ENCODE peak calls at places on chromosome 21, in six cellular contexts. H, M, F, R, J and E are unnamed samples. For H3K9me3, the result is how much of the 10 kb centered on the place peaks cover.

GRCh38 chr21:46125846-46126301 is 28.0 kb downstream of the COL6A2 start:
- DNase-seq in H (no peak), M (no peak), F (peak), R (no peak), J (no peak), E (no peak)

GRCh38 chr21:16241500-16241963 is 511.8 kb downstream of the USP25 start:
- DNase-seq in H (no peak), M (peak), F (no peak), R (no peak), J (no peak), E (no peak)

GRCh38 chr21:32141009-32141357 is 137.9 kb downstream of the MIS18A start:
- DNase-seq in H (no peak), M (no peak), F (no peak), R (no peak), J (no peak), E (no peak)

GRCh38 chr21:42724226-42724920 is 71.0 kb downstream of the PDE9A start:
- DNase-seq in H (no peak), M (no peak), F (no peak), R (peak), J (no peak), E (peak)

GRCh38 chr21:46420241-46421190 is 38.2 kb upstream of the DIP2A start:
- DNase-seq in H (no peak), M (no peak), F (no peak), R (no peak), J (no peak), E (no peak)

GRCh38 chr21:33884361-33885157 is 31.0 kb downstream of the ATP5PO start:
- DNase-seq in H (no peak), M (no peak), F (peak), R (no peak), J (no peak), E (no peak)

GRCh38 chr21:46021978-46022544 is 40.5 kb downstream of the COL6A1 start:
- DNase-seq in H (no peak), M (no peak), F (peak), R (no peak), J (no peak), E (no peak)

GRCh38 chr21:34582506-34583150 is 32.3 kb downstream of the RCAN1 start:
- DNase-seq in H (peak), M (no peak), F (no peak), R (no peak), J (peak), E (peak)

GRCh38 chr21:33893917-33894316 is 21.7 kb downstream of the ATP5PO start:
- DNase-seq in H (no peak), M (no peak), F (no peak), R (no peak), J (no peak), E (no peak)

GRCh38 chr21:42384184-42384583 is 11.7 kb downstream of the TMPRSS3 start:
- DNase-seq in H (no peak), M (no peak), F (no peak), R (no peak), J (no peak), E (no peak)

GRCh38 chr21:35390013-35390776 is 341.1 kb upstream of the RUNX1 start:
- DNase-seq in H (no peak), M (no peak), F (peak), R (no peak), J (peak), E (no peak)

GRCh38 chr21:32347351-32347750 is 45.5 kb downstream of the URB1 start:
- DNase-seq in H (no peak), M (no peak), F (no peak), R (no peak), J (no peak), E (no peak)

GRCh38 chr21:36825683-36826082 is 126.8 kb downstream of the SIM2 start:
- DNase-seq in H (no peak), M (no peak), F (no peak), R (no peak), J (no peak), E (no peak)

GRCh38 chr21:38714998-38715397 is 90.7 kb upstream of the ETS2 start:
- DNase-seq in H (no peak), M (no peak), F (no peak), R (no peak), J (no peak), E (no peak)

GRCh38 chr21:45016031-45016430 is 58.3 kb upstream of the ADARB1 start:
- DNase-seq in H (no peak), M (no peak), F (no peak), R (no peak), J (no peak), E (no peak)

GRCh38 chr21:15667824-15668223 is 62.0 kb upstream of the USP25 start:
- DNase-seq in H (no peak), M (peak), F (no peak), R (no peak), J (no peak), E (no peak)

GRCh38 chr21:42580076-42580792 is 66.6 kb downstream of the SLC37A1 start:
- DNase-seq in H (no peak), M (no peak), F (peak), R (no peak), J (no peak), E (no peak)

GRCh38 chr21:35002879-35003722 is 46.0 kb downstream of the RUNX1 start:
- DNase-seq in H (no peak), M (no peak), F (no peak), R (no peak), J (no peak), E (no peak)

GRCh38 chr21:46457801-46458314 is 833 bp upstream of the DIP2A start:
- DNase-seq in H (peak), M (no peak), F (peak), R (peak), J (peak), E (peak)

GRCh38 chr21:36369064-36369685 is 16.0 kb upstream of the CHAF1B start:
- DNase-seq in H (no peak), M (no peak), F (no peak), R (no peak), J (no peak), E (no peak)

GRCh38 chr21:33855190-33855589 is 60.4 kb downstream of the ATP5PO start:
- DNase-seq in H (peak), M (no peak), F (peak), R (no peak), J (no peak), E (no peak)

GRCh38 chr21:45983981-45984551 is 2.5 kb downstream of the COL6A1 start:
- DNase-seq in H (no peak), M (no peak), F (peak), R (no peak), J (no peak), E (no peak)

GRCh38 chr21:21547368-21547953 is 549.3 kb downstream of the NCAM2 start:
- DNase-seq in H (no peak), M (no peak), F (no peak), R (no peak), J (no peak), E (no peak)

GRCh38 chr21:33244082-33244780 is 14.5 kb downstream of the IFNAR2 start:
- DNase-seq in H (no peak), M (no peak), F (no peak), R (no peak), J (no peak), E (no peak)

GRCh38 chr21:45551316-45551715 is 9.1 kb upstream of the SLC19A1 start:
- DNase-seq in H (no peak), M (no peak), F (no peak), R (peak), J (no peak), E (no peak)

GRCh38 chr21:44579833-44580144 is 615 bp downstream of the KRTAP10-5 start:
- DNase-seq in H (no peak), M (no peak), F (no peak), R (no peak), J (no peak), E (no peak)

GRCh38 chr21:45542242-45542666 is at the start of gene SLC19A1:
- DNase-seq in H (peak), M (peak), F (peak), R (peak), J (peak), E (peak)

GRCh38 chr21:36203603-36203889 is 46.9 kb downstream of the DOP1B start:
- DNase-seq in H (no peak), M (no peak), F (no peak), R (peak), J (no peak), E (no peak)

GRCh38 chr21:44971672-44971995 is 31.8 kb downstream of the SLX9 start:
- DNase-seq in H (no peak), M (no peak), F (peak), R (no peak), J (no peak), E (no peak)

GRCh38 chr21:32770514-32771133 is 931 bp downstream of the PAXBP1 start:
- DNase-seq in H (peak), M (no peak), F (no peak), R (peak), J (peak), E (no peak)

GRCh38 chr21:28590722-28591121 is 402.0 kb downstream of the LTN1 start:
- DNase-seq in H (no peak), M (no peak), F (no peak), R (no peak), J (no peak), E (no peak)

GRCh38 chr21:43262427-43262826 is 93.6 kb downstream of the CRYAA start:
- DNase-seq in H (no peak), M (no peak), F (no peak), R (no peak), J (no peak), E (no peak)

GRCh38 chr21:38170283-38170682 is 86.5 kb upstream of the KCNJ15 start:
- DNase-seq in H (no peak), M (no peak), F (no peak), R (no peak), J (peak), E (no peak)

GRCh38 chr21:37994211-37994610 is 78.0 kb upstream of the KCNJ6 start:
- DNase-seq in H (no peak), M (no peak), F (no peak), R (no peak), J (no peak), E (no peak)

GRCh38 chr21:34612056-34612455 is 2.9 kb downstream of the RCAN1 start:
- DNase-seq in H (peak), M (no peak), F (no peak), R (no peak), J (no peak), E (no peak)

GRCh38 chr21:38596264-38597042 is 98.2 kb upstream of the ERG start:
- DNase-seq in H (no peak), M (no peak), F (no peak), R (no peak), J (no peak), E (no peak)

GRCh38 chr21:38459490-38459889 is 38.8 kb downstream of the ERG start:
- DNase-seq in H (no peak), M (no peak), F (no peak), R (no peak), J (no peak), E (no peak)

GRCh38 chr21:28135646-28136045 is 857.0 kb downstream of the LTN1 start:
- DNase-seq in H (no peak), M (no peak), F (no peak), R (no peak), J (no peak), E (no peak)

GRCh38 chr21:35530726-35531125 is 481.6 kb upstream of the RUNX1 start:
- DNase-seq in H (no peak), M (no peak), F (no peak), R (peak), J (no peak), E (no peak)

GRCh38 chr21:42991992-42992740 is 17.8 kb downstream of the PKNOX1 start:
- DNase-seq in H (peak), M (no peak), F (peak), R (no peak), J (no peak), E (peak)

GRCh38 chr21:41345934-41346685 is 15.7 kb upstream of the MX2 start:
- DNase-seq in H (no peak), M (no peak), F (no peak), R (no peak), J (peak), E (no peak)
- H3K9me3 ChIP-seq in H (under half), M (under half), F (under half), R (under half), J (under half), E (under half)

GRCh38 chr21:26490771-26491170 is 82.3 kb downstream of the CYYR1 start:
- DNase-seq in H (no peak), M (peak), F (no peak), R (no peak), J (no peak), E (no peak)

GRCh38 chr21:26491663-26492062 is 81.4 kb downstream of the CYYR1 start:
- DNase-seq in H (no peak), M (no peak), F (no peak), R (no peak), J (no peak), E (no peak)

GRCh38 chr21:26487981-26488480 is 85.1 kb downstream of the CYYR1 start:
- DNase-seq in H (no peak), M (no peak), F (no peak), R (no peak), J (no peak), E (no peak)

GRCh38 chr21:26495283-26495849 is 77.7 kb downstream of the CYYR1 start:
- DNase-seq in H (no peak), M (no peak), F (no peak), R (no peak), J (no peak), E (no peak)

GRCh38 chr21:26489781-26490180 is 83.3 kb downstream of the CYYR1 start:
- DNase-seq in H (no peak), M (no peak), F (no peak), R (no peak), J (no peak), E (no peak)
- H3K9me3 ChIP-seq in H (under half), M (under half), F (under half), R (under half), J (under half), E (under half)

DNA sequence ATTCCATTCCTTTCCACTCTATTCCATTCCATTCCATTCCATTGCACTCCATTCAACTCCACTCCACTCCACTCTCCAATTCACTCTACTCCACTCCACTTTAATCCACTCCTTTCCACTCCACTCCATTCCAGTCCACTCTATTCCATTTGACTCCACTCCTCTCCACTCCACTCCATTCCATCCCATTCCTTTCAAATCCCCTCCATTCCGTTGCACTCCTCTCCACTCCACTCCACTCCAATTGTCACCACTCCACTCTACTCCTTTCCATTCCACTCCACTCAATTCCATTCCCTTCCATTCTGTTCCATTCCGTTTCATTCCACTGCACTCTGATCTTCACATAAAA is 2563.7 kb upstream of the TPTE start:
- DNase-seq in H (no peak), M (no peak), F (no peak), R (no peak), J (no peak), E (no peak)
- H3K9me3 ChIP-seq in H (half or more), M (under half), F (under half), R (under half), J (under half), E (under half)

GRCh38 chr21:39972471-39972870 is 105.2 kb downstream of the PCP4 start:
- DNase-seq in H (no peak), M (no peak), F (no peak), R (peak), J (no peak), E (no peak)

GRCh38 chr21:39971961-39972360 is 104.7 kb downstream of the PCP4 start:
- DNase-seq in H (no peak), M (no peak), F (no peak), R (no peak), J (no peak), E (no peak)

GRCh38 chr21:39976805-39977204 is 109.6 kb downstream of the PCP4 start:
- DNase-seq in H (no peak), M (no peak), F (no peak), R (no peak), J (no peak), E (no peak)

GRCh38 chr21:39969691-39970364 is 102.6 kb downstream of the PCP4 start:
- DNase-seq in H (no peak), M (no peak), F (no peak), R (no peak), J (no peak), E (no peak)

GRCh38 chr21:39972976-39973375 is 105.7 kb downstream of the PCP4 start:
- DNase-seq in H (no peak), M (no peak), F (no peak), R (no peak), J (no peak), E (no peak)
- H3K9me3 ChIP-seq in H (under half), M (under half), F (under half), R (under half), J (under half), E (under half)

GRCh38 chr21:10425856-10426255 is 95.5 kb upstream of the TPTE start:
- DNase-seq in H (no peak), M (no peak), F (no peak), R (no peak), J (no peak), E (no peak)
- H3K9me3 ChIP-seq in H (half or more), M (under half), F (under half), R (under half), J (under half), E (under half)